ENCODE peak calls at places on chromosomes 6 and 20, in five cellular contexts. G is body of pancreas, T is testis, S is stomach, J is breast epithelium. B is an unnamed sample.

GRCh38 chr20:2707353-2708072 is 14.9 kb downstream of the EBF4 start:
- DNase-seq in G (no peak), T (no peak), S (no peak), J (no peak), B (no peak)

GRCh38 chr6:52491203-52492069 is 71.3 kb downstream of the EFHC1 start:
- DNase-seq in G (no peak), T (no peak), S (no peak), J (no peak), B (no peak)

GRCh38 chr6:318265-318890 is 26.1 kb downstream of the DUSP22 start:
- DNase-seq in G (no peak), T (no peak), S (no peak), J (no peak), B (no peak)

GRCh38 chr6:157741321-157741720 is 81.7 kb upstream of the SNX9 start:
- DNase-seq in G (no peak), T (no peak), S (no peak), J (no peak), B (no peak)

GRCh38 chr20:13301596-13301995 is 80.5 kb downstream of the ISM1 start:
- DNase-seq in G (no peak), T (no peak), S (no peak), J (no peak), B (no peak)

GRCh38 chr6:159788757-159789376 is 535 bp downstream of the TCP1 start:
- DNase-seq in G (peak; percentile 54), T (peak; percentile 69), S (peak; percentile 59), J (no peak), B (peak; percentile 57)

GRCh38 chr6:128487746-128488145 is 32.7 kb downstream of the PTPRK start:
- DNase-seq in G (no peak), T (no peak), S (no peak), J (no peak), B (no peak)

GRCh38 chr20:37095108-37095608 is 639 bp downstream of the RBL1 start:
- DNase-seq in G (no peak), T (no peak), S (no peak), J (no peak), B (no peak)

GRCh38 chr6:168412456-168412855 is 28.5 kb upstream of the SMOC2 start:
- DNase-seq in G (no peak), T (no peak), S (no peak), J (no peak), B (no peak)

GRCh38 chr20:17648782-17649730 is 33.0 kb downstream of the RRBP1 start:
- DNase-seq in G (peak; percentile 68), T (no peak), S (peak; percentile 76), J (no peak), B (no peak)

GRCh38 chr6:32968093-32968769 is at the start of gene BRD2:
- DNase-seq in G (peak; percentile 95), T (peak; percentile 95), S (peak; percentile 96), J (peak; percentile 97), B (peak; percentile 97)

GRCh38 chr6:32970413-32971244 is 2.2 kb downstream of the BRD2 start:
- DNase-seq in G (peak; percentile 85), T (peak; percentile 90), S (peak; percentile 89), J (peak; percentile 88), B (peak; percentile 91)

GRCh38 chr6:32971245-32971580 is 2.8 kb downstream of the BRD2 start:
- DNase-seq in G (no peak), T (no peak), S (no peak), J (no peak), B (no peak)

GRCh38 chr6:32968770-32969684 is 633 bp downstream of the BRD2 start:
- DNase-seq in G (peak; percentile 77), T (peak; percentile 83), S (peak; percentile 79), J (peak; percentile 71), B (peak; percentile 87)

GRCh38 chr6:32969685-32970412 is 1.5 kb downstream of the BRD2 start:
- DNase-seq in G (peak; percentile 77), T (peak; percentile 86), S (peak; percentile 76), J (peak; percentile 67), B (peak; percentile 88)
- TF ChIP-seq CTCF in G (peak; percentile 53), T (peak; percentile 43), S (peak; percentile 11), J (peak; percentile 89), B (no peak)

GRCh38 chr6:11042750-11043551 is 1.2 kb downstream of the ELOVL2 start:
- DNase-seq in G (no peak), T (no peak), S (no peak), J (no peak), B (no peak)

GRCh38 chr6:11043552-11043960 is 549 bp downstream of the ELOVL2 start:
- DNase-seq in G (no peak), T (peak; percentile 32), S (no peak), J (no peak), B (peak; percentile 7)

GRCh38 chr6:11040134-11040533 is 4.0 kb downstream of the ELOVL2 start:
- DNase-seq in G (no peak), T (no peak), S (no peak), J (no peak), B (no peak)

GRCh38 chr6:11043961-11044711 is at the start of gene ELOVL2:
- DNase-seq in G (peak; percentile 47), T (peak; percentile 77), S (no peak), J (no peak), B (peak; percentile 21)

GRCh38 chr6:11042025-11042749 is 1.9 kb downstream of the ELOVL2 start:
- DNase-seq in G (no peak), T (no peak), S (no peak), J (no peak), B (no peak)
- H3K27me3 ChIP-seq in G (no peaks in the 10 kb centered on the region), T (no peaks in the 10 kb centered on the region), S (peaks cover 90% of the 10 kb centered on the region), J (peaks cover 33% of the 10 kb centered on the region), B (peaks cover 34% of the 10 kb centered on the region)

GRCh38 chr6:107113460-107114212 is 1.7 kb downstream of the BEND3 start:
- DNase-seq in G (peak; percentile 41), T (peak; percentile 38), S (no peak), J (no peak), B (no peak)

GRCh38 chr6:107115695-107116327 is 496 bp upstream of the BEND3 start:
- DNase-seq in G (peak; percentile 58), T (peak; percentile 41), S (peak; percentile 51), J (no peak), B (peak; percentile 32)

GRCh38 chr6:107114872-107115694 is at the start of gene BEND3:
- DNase-seq in G (peak; percentile 40), T (peak; percentile 54), S (peak; percentile 32), J (no peak), B (peak; percentile 36)

GRCh38 chr6:107116328-107116892 is 1.1 kb upstream of the BEND3 start:
- DNase-seq in G (peak; percentile 66), T (peak; percentile 42), S (peak; percentile 57), J (no peak), B (peak; percentile 40)

GRCh38 chr6:107114213-107114871 is 973 bp downstream of the BEND3 start:
- DNase-seq in G (peak; percentile 86), T (peak; percentile 87), S (peak; percentile 92), J (peak; percentile 86), B (peak; percentile 86)
- TF ChIP-seq POLR2A in G (peak; percentile 32), T (no peak), S (no peak), J (no peak), B (no peak)

GRCh38 chr6:169961772-169962561 is 210.5 kb downstream of the ERMARD start:
- DNase-seq in G (no peak), T (no peak), S (peak; percentile 24), J (peak; percentile 50), B (no peak)
- TF ChIP-seq CTCF in G (peak; percentile 28), T (peak; percentile 43), S (peak; percentile 45), J (no peak), B (peak; percentile 34)

GRCh38 chr6:165770430-165771082 is 107.5 kb upstream of the PDE10A start:
- DNase-seq in G (no peak), T (no peak), S (no peak), J (no peak), B (no peak)
- H3K27me3 ChIP-seq in G (no peaks in the 10 kb centered on the region), T (no peaks in the 10 kb centered on the region), S (no peaks in the 10 kb centered on the region), J (no peaks in the 10 kb centered on the region), B (no peaks in the 10 kb centered on the region)

GRCh38 chr20:32053648-32054047 is 1.6 kb downstream of the HCK start:
- DNase-seq in G (no peak), T (no peak), S (no peak), J (no peak), B (no peak)

GRCh38 chr20:32051720-32052089 is 337 bp upstream of the HCK start:
- DNase-seq in G (no peak), T (no peak), S (no peak), J (no peak), B (no peak)

GRCh38 chr20:32050851-32051556 is 1.0 kb upstream of the HCK start:
- DNase-seq in G (no peak), T (peak; percentile 24), S (no peak), J (no peak), B (peak; percentile 38)

GRCh38 chr20:32052792-32053362 is 835 bp downstream of the HCK start:
- DNase-seq in G (peak; percentile 12), T (peak; percentile 33), S (peak; percentile 49), J (no peak), B (peak; percentile 47)

GRCh38 chr20:32052090-32052791 is at the start of gene HCK:
- DNase-seq in G (no peak), T (no peak), S (peak; percentile 29), J (no peak), B (no peak)
- TF ChIP-seq POLR2A in G (peak; percentile 43), T (no peak), S (no peak), J (no peak), B (no peak)

GRCh38 chr6:3634417-3634816 is 117.1 kb downstream of the PXDC1 start:
- DNase-seq in G (no peak), T (no peak), S (no peak), J (no peak), B (no peak)

GRCh38 chr6:3633711-3634110 is 117.8 kb downstream of the PXDC1 start:
- DNase-seq in G (no peak), T (no peak), S (no peak), J (no peak), B (no peak)

GRCh38 chr6:3640868-3641267 is 110.6 kb downstream of the PXDC1 start:
- DNase-seq in G (no peak), T (no peak), S (no peak), J (no peak), B (no peak)

GRCh38 chr6:3635482-3635881 is 116.0 kb downstream of the PXDC1 start:
- DNase-seq in G (no peak), T (no peak), S (no peak), J (no peak), B (no peak)

DNA sequence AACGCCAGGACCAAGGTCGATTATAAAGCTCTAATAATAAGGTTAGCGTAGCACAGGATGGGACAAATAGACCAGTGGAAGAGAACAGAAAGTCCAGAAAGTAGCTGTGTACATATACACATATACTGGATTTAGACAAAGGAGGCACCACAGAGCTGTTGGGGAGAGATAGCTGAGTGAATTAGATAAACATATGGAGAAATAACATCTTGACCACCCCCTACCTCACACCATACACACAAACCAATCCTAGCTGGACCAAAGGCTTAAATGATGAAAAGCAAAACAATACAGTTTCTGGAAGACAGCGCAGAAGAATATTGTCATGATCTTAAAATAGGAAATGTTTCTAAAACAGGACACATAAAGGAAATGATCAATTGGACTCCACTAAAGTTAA is 112.9 kb downstream of the PXDC1 start:
- DNase-seq in G (no peak), T (no peak), S (no peak), J (no peak), B (no peak)
- TF ChIP-seq CTCF in G (no peak), T (no peak), S (no peak), J (no peak), B (no peak)

B was measured in adrenal gland.